ENCODE peak calls at places on chromosomes 4 and X, in seven cellular contexts. Z is retinal pigment epithelial cell; K is GM18507; Y is mucosa of gallbladder; E is GF-D8; F is activated CD8-positive, alpha-beta memory T cell treated with anti-CD3 and anti-CD28 coated beads for 4 hours; H is stimulated activated CD8-positive, alpha-beta memory T cell treated with anti-CD3 and anti-CD28 coated beads, Interleukin-2, amount 100 ng/mL, for 48 hours. D is an unnamed sample.

GRCh38 chrX:14409341-14409740 is 120.0 kb upstream of the GLRA2 start:
- DNase-seq in Z (peak; percentile 5), H (no peak), Y (peak; percentile 35), F (no peak), E (no peak), K (no peak), D (no peak)

GRCh38 chr4:142331646-142332045 is 514.5 kb downstream of the INPP4B start:
- DNase-seq in Y (no peak), F (no peak), Z (peak; percentile 85), E (no peak), H (no peak), K (no peak), D (no peak)

GRCh38 chr4:129342820-129343219 is 246.9 kb downstream of the C4orf33 start:
- DNase-seq in H (no peak), Y (no peak), Z (peak; percentile 46), E (peak; percentile 30), F (no peak), K (no peak), D (no peak)

GRCh38 chr4:76950052-76950845 is 697 bp downstream of the SEPTIN11 start:
- DNase-seq in K (peak; percentile 32), E (no peak), H (peak; percentile 26), Z (no peak), Y (peak; percentile 44), F (peak; percentile 41), D (no peak)

GRCh38 chr4:8156617-8157016 is 2.0 kb downstream of the ABLIM2 start:
- DNase-seq in H (no peak), F (no peak), K (no peak), E (no peak), Z (no peak), Y (no peak), D (no peak)

GRCh38 chrX:152138388-152138784 is at the start of gene MAGEA10:
- DNase-seq in K (no peak), F (no peak), E (no peak), H (no peak), Z (no peak), Y (no peak), D (no peak)

GRCh38 chr4:114494257-114494803 is 104.3 kb upstream of the UGT8 start:
- DNase-seq in F (no peak), E (no peak), H (no peak), Z (no peak), Y (no peak), K (no peak), D (no peak)

GRCh38 chrX:48589482-48590162 is 7.7 kb upstream of the WDR13 start:
- DNase-seq in F (no peak), Z (peak; percentile 48), E (no peak), H (no peak), K (no peak), Y (no peak), D (no peak)

GRCh38 chr4:62970846-62971245 is 1438.4 kb downstream of the TECRL start:
- DNase-seq in Z (no peak), H (no peak), F (no peak), Y (no peak), K (no peak), E (no peak), D (no peak)

GRCh38 chrX:2650865-2651264 is 40.2 kb upstream of the CD99 start:
- DNase-seq in Y (no peak), K (no peak), Z (no peak), E (no peak), F (no peak), H (no peak), D (no peak)

GRCh38 chr4:38319456-38320348 is 344.3 kb upstream of the KLF3 start:
- DNase-seq in H (peak; percentile 96), Z (peak; percentile 60), E (peak; percentile 73), F (peak; percentile 77), K (peak; percentile 59), Y (peak; percentile 94), D (peak; percentile 98)

GRCh38 chrX:143580266-143580665 is 55.6 kb downstream of the SLITRK4 start:
- DNase-seq in K (no peak), E (peak; percentile 53), F (no peak), Z (no peak), Y (no peak), H (no peak), D (no peak)

GRCh38 chr4:120175272-120175671 is 108.6 kb upstream of the MAD2L1 start:
- DNase-seq in F (no peak), K (no peak), H (no peak), E (no peak), Z (no peak), Y (no peak), D (no peak)

GRCh38 chr4:55609393-55609821 is 17.4 kb upstream of the PDCL2 start:
- DNase-seq in H (no peak), Y (no peak), E (no peak), Z (no peak), F (no peak), K (no peak), D (no peak)

GRCh38 chr4:110512901-110513300 is 36.9 kb downstream of the ENPEP start:
- DNase-seq in Z (no peak), H (no peak), Y (no peak), K (no peak), E (no peak), F (no peak), D (no peak)

GRCh38 chrX:20437678-20438077 is 171.0 kb upstream of the RPS6KA3 start:
- DNase-seq in Z (no peak), H (no peak), K (no peak), E (peak; percentile 20), F (no peak), Y (no peak), D (no peak)

GRCh38 chr4:169341490-169341889 is 70.7 kb upstream of the SH3RF1 start:
- DNase-seq in Z (no peak), K (no peak), Y (no peak), F (no peak), H (no peak), E (no peak), D (no peak)

GRCh38 chrX:150688911-150689451 is 4.2 kb upstream of the MTMR1 start:
- DNase-seq in K (no peak), E (no peak), Z (no peak), H (no peak), F (no peak), Y (no peak), D (no peak)

GRCh38 chr4:154727540-154727939 is 16.3 kb upstream of the LRAT start:
- DNase-seq in F (no peak), Y (no peak), E (no peak), H (no peak), K (no peak), Z (no peak), D (no peak)

GRCh38 chr4:174201898-174202297 is 81.6 kb downstream of the FBXO8 start:
- DNase-seq in K (no peak), E (no peak), H (no peak), F (no peak), Z (no peak), Y (no peak), D (no peak)

GRCh38 chr4:177596035-177596434 is 153.8 kb upstream of the AGA start:
- DNase-seq in F (no peak), H (peak; percentile 15), K (no peak), Y (peak; percentile 32), E (no peak), Z (peak; percentile 48), D (peak; percentile 8)

GRCh38 chrX:80354966-80355465 is 65.2 kb upstream of the TENT5D start:
- DNase-seq in E (no peak), K (no peak), Y (no peak), F (no peak), Z (no peak), H (no peak), D (no peak)

GRCh38 chr4:187321741-187322140 is 598.1 kb upstream of the FAT1 start:
- DNase-seq in Y (no peak), F (no peak), H (no peak), K (no peak), Z (no peak), E (no peak), D (no peak)

GRCh38 chr4:104915373-104915772 is 231.3 kb upstream of the TET2 start:
- DNase-seq in F (no peak), E (no peak), K (no peak), Y (no peak), H (no peak), Z (no peak), D (no peak)

GRCh38 chr4:186839122-186840037 is 115.7 kb upstream of the FAT1 start:
- DNase-seq in E (no peak), F (no peak), Y (peak; percentile 38), K (no peak), H (no peak), Z (peak; percentile 62), D (no peak)

GRCh38 chr4:83237591-83237990 is 47.0 kb downstream of the COQ2 start:
- DNase-seq in Y (no peak), E (no peak), Z (no peak), H (no peak), F (no peak), K (no peak), D (no peak)

GRCh38 chrX:47577424-47577823 is 4.8 kb upstream of the TIMP1 start:
- DNase-seq in K (no peak), Y (no peak), H (no peak), Z (no peak), E (no peak), F (no peak), D (no peak)

GRCh38 chr4:48380583-48381167 is 39.3 kb downstream of the SLAIN2 start:
- DNase-seq in F (no peak), Y (no peak), Z (no peak), H (no peak), K (no peak), E (peak; percentile 59), D (no peak)

GRCh38 chr4:71240094-71240493 is 98.7 kb upstream of the SLC4A4 start:
- DNase-seq in K (no peak), F (no peak), Y (no peak), H (no peak), Z (no peak), E (no peak), D (no peak)

GRCh38 chr4:129098578-129098977 is 2.6 kb downstream of the C4orf33 start:
- DNase-seq in H (no peak), Z (no peak), F (no peak), Y (no peak), K (no peak), E (no peak), D (no peak)

GRCh38 chr4:174080361-174080760 is 203.1 kb downstream of the FBXO8 start:
- DNase-seq in E (no peak), K (no peak), F (no peak), Y (no peak), Z (no peak), H (no peak), D (no peak)

GRCh38 chr4:6183740-6184139 is 16.6 kb downstream of the JAKMIP1 start:
- DNase-seq in E (no peak), F (no peak), Z (no peak), Y (no peak), H (no peak), K (no peak), D (no peak)

GRCh38 chr4:82382756-82383155 is 9.0 kb upstream of the HNRNPD start:
- DNase-seq in F (no peak), Y (no peak), Z (no peak), K (no peak), E (no peak), H (no peak), D (no peak)

GRCh38 chr4:2254665-2255500 is 7.0 kb downstream of the MXD4 start:
- DNase-seq in H (no peak), F (no peak), Z (no peak), K (no peak), Y (peak; percentile 9), E (no peak), D (no peak)

GRCh38 chr4:61753739-61754138 is 553.6 kb downstream of the ADGRL3 start:
- DNase-seq in F (no peak), Y (no peak), Z (no peak), K (no peak), H (no peak), E (no peak), D (no peak)

GRCh38 chr4:70559216-70559830 is 32.7 kb upstream of the AMBN start:
- DNase-seq in Z (no peak), Y (peak; percentile 52), F (peak; percentile 2), E (no peak), K (peak; percentile 33), H (peak; percentile 7), D (peak; percentile 28)

GRCh38 chr4:19309365-19309764 is 942.3 kb upstream of the SLIT2 start:
- DNase-seq in E (no peak), K (no peak), F (no peak), Z (peak; percentile 7), Y (no peak), H (no peak), D (no peak)

GRCh38 chr4:39020130-39020529 is 12.1 kb downstream of the TMEM156 start:
- DNase-seq in E (no peak), F (no peak), Y (no peak), H (no peak), Z (no peak), K (no peak), D (no peak)